ENCODE peak calls at places on chromosomes 2 and 18, in four cellular contexts. I is ovary, N is GM12865, M is GOT3. A is an unnamed sample.

GRCh38 chr2:3651686-3652516 is 6.1 kb upstream of the ALLC start:
- DNase-seq in I (peak; percentile 72), M (no peak), N (peak; percentile 93), A (no peak)

GRCh38 chr2:197453914-197454398 is 604 bp downstream of the COQ10B start:
- DNase-seq in I (no peak), N (no peak), M (no peak), A (peak; percentile 87)

GRCh38 chr2:229835601-229836283 is 86.1 kb downstream of the TRIP12 start:
- DNase-seq in I (no peak), N (no peak), M (no peak), A (peak; percentile 52)

GRCh38 chr2:46487667-46488333 is 8.4 kb downstream of the TMEM247 start:
- DNase-seq in N (no peak), I (peak; percentile 57), M (peak; percentile 18), A (peak; percentile 75)

GRCh38 chr2:19955544-19956422 is 34.1 kb downstream of the WDR35 start:
- DNase-seq in N (peak; percentile 83), M (no peak), I (peak; percentile 38), A (peak; percentile 44)

GRCh38 chr2:9378433-9379371 is 44.6 kb downstream of the ITGB1BP1 start:
- DNase-seq in M (peak; percentile 32), N (no peak), I (peak; percentile 50), A (peak; percentile 55)

GRCh38 chr18:36406805-36407204 is 109.3 kb downstream of the FHOD3 start:
- DNase-seq in M (no peak), N (no peak), I (no peak), A (no peak)

GRCh38 chr18:11944786-11945185 is 36.5 kb upstream of the IMPA2 start:
- DNase-seq in N (no peak), I (no peak), M (no peak), A (no peak)

GRCh38 chr2:29455202-29455885 is 340.1 kb downstream of the CLIP4 start:
- DNase-seq in N (no peak), M (no peak), I (no peak), A (no peak)

GRCh38 chr2:83695037-83695436 is 764.0 kb downstream of the SUCLG1 start:
- DNase-seq in M (no peak), I (no peak), N (no peak), A (no peak)

GRCh38 chr2:98253461-98254073 is 92.7 kb upstream of the CNGA3 start:
- DNase-seq in I (peak; percentile 62), N (no peak), M (no peak), A (peak; percentile 17)

GRCh38 chr2:239304533-239305221 is 96.1 kb downstream of the HDAC4 start:
- DNase-seq in M (no peak), I (peak; percentile 16), N (no peak), A (no peak)

GRCh38 chr2:28868611-28869010 is 1.5 kb downstream of the TRMT61B start:
- DNase-seq in I (no peak), M (no peak), N (no peak), A (no peak)

GRCh38 chr2:71614976-71615768 is 161.8 kb downstream of the DYSF start:
- DNase-seq in M (no peak), I (no peak), N (no peak), A (peak; percentile 61)

GRCh38 chr18:77321823-77322805 is 72.5 kb downstream of the GALR1 start:
- DNase-seq in I (no peak), N (no peak), M (no peak), A (no peak)

GRCh38 chr18:22223263-22223960 is 54.0 kb downstream of the GATA6 start:
- DNase-seq in I (no peak), N (no peak), M (peak; percentile 11), A (peak; percentile 62)

GRCh38 chr2:28395334-28396061 is 2.8 kb downstream of the FOSL2 start:
- DNase-seq in N (no peak), I (peak; percentile 65), M (no peak), A (peak; percentile 57)

GRCh38 chr2:190447766-190448165 is 39.6 kb downstream of the MFSD6 start:
- DNase-seq in N (no peak), M (no peak), I (no peak), A (no peak)

GRCh38 chr2:47751856-47752414 is 31.0 kb upstream of the MSH6 start:
- DNase-seq in M (no peak), I (no peak), N (peak; percentile 45), A (no peak)

GRCh38 chr18:69567813-69568488 is 167.3 kb downstream of the DOK6 start:
- DNase-seq in N (peak; percentile 19), M (no peak), I (no peak), A (no peak)

GRCh38 chr2:46353509-46353908 is 56.3 kb downstream of the EPAS1 start:
- DNase-seq in I (no peak), M (no peak), N (no peak), A (no peak)

GRCh38 chr18:55477537-55478300 is 110.3 kb downstream of the TCF4 start:
- DNase-seq in M (no peak), I (no peak), N (peak; percentile 62), A (no peak)

GRCh38 chr2:236170678-236171212 is 2.6 kb upstream of the GBX2 start:
- DNase-seq in I (no peak), N (no peak), M (no peak), A (no peak)

GRCh38 chr2:16628316-16628715 is 37.3 kb downstream of the CYRIA start:
- DNase-seq in M (no peak), N (no peak), I (no peak), A (no peak)

GRCh38 chr2:190640124-190640523 is 8.8 kb upstream of the NAB1 start:
- DNase-seq in N (no peak), I (no peak), M (no peak), A (no peak)

GRCh38 chr2:100840519-100840918 is 20.6 kb downstream of the NPAS2 start:
- DNase-seq in M (no peak), N (no peak), I (no peak), A (no peak)

GRCh38 chr2:161090401-161090800 is 69.8 kb upstream of the TANK start:
- DNase-seq in M (no peak), N (peak; percentile 86), I (no peak), A (no peak)

GRCh38 chr2:106269591-106270291 is 75.6 kb upstream of the UXS1 start:
- DNase-seq in M (no peak), N (peak; percentile 26), I (no peak), A (no peak)

GRCh38 chr2:65056990-65057375 is 767 bp downstream of the CEP68 start:
- DNase-seq in I (no peak), M (no peak), N (no peak), A (no peak)

GRCh38 chr18:66867653-66868052 is 263.8 kb upstream of the CDH19 start:
- DNase-seq in N (no peak), M (no peak), I (no peak), A (no peak)